ENCODE peak calls at places on chromosomes 11 and 22, in ten cellular contexts. T is fibroblast of gingiva; D is iPS DF 6.9; R is cardiac fibroblast; G is CD8-positive, alpha-beta memory T cell; E is NCI-H345; V is GM12892; C is T-cell; K is NCI-H774; P is NAMALWA. I is an unnamed sample.

GRCh38 chr11:126072141-126072741 is 9.6 kb upstream of the CDON start:
- DNase-seq in T (no peak), D (no peak), R (no peak), G (no peak), E (no peak), V (no peak), C (no peak), K (no peak), P (no peak), I (no peak)

GRCh38 chr11:77340501-77340900 is 39.0 kb upstream of the GDPD4 start:
- DNase-seq in T (no peak), D (no peak), R (peak), G (no peak), E (no peak), V (no peak), C (no peak), K (no peak), P (no peak), I (no peak)

GRCh38 chr22:41856484-41856883 is 23.6 kb downstream of the SREBF2 start:
- DNase-seq in T (no peak), D (no peak), R (no peak), G (no peak), E (no peak), V (no peak), C (no peak), K (no peak), P (no peak), I (no peak)

GRCh38 chr11:44938066-44938691 is 12.5 kb downstream of the TP53I11 start:
- DNase-seq in T (no peak), D (no peak), R (no peak), G (no peak), E (no peak), V (no peak), C (no peak), K (no peak), P (no peak), I (no peak)

GRCh38 chr11:8247312-8247711 is 16.4 kb downstream of the LMO1 start:
- DNase-seq in T (no peak), D (no peak), R (no peak), G (no peak), E (peak), V (no peak), C (no peak), K (no peak), P (peak), I (no peak)

GRCh38 chr11:76769645-76770586 is 13.2 kb upstream of the TSKU start:
- DNase-seq in T (no peak), D (no peak), R (no peak), G (no peak), E (no peak), V (no peak), C (no peak), K (no peak), P (no peak), I (no peak)

GRCh38 chr11:9046376-9046775 is 42.6 kb upstream of the NRIP3 start:
- DNase-seq in T (no peak), D (no peak), R (no peak), G (no peak), E (no peak), V (no peak), C (no peak), K (no peak), P (no peak), I (no peak)

GRCh38 chr22:39244496-39245129 is at the start of gene PDGFB:
- DNase-seq in T (no peak), D (no peak), R (peak), G (no peak), E (peak), V (no peak), C (no peak), K (peak), P (no peak), I (no peak)

GRCh38 chr11:131108780-131109179 is 192.5 kb upstream of the SNX19 start:
- DNase-seq in T (no peak), D (no peak), R (no peak), G (no peak), E (no peak), V (no peak), C (no peak), K (no peak), P (no peak), I (no peak)

GRCh38 chr11:34585870-34586654 is 34.8 kb upstream of the EHF start:
- DNase-seq in T (peak), D (peak), R (peak), G (no peak), E (peak), V (no peak), C (no peak), K (peak), P (peak), I (no peak)

GRCh38 chr11:73140213-73141030 is 1.7 kb downstream of the FCHSD2 start:
- DNase-seq in T (peak), D (no peak), R (peak), G (no peak), E (peak), V (no peak), C (no peak), K (no peak), P (peak), I (peak)

GRCh38 chr11:134943544-134943943 is 531.5 kb upstream of the B3GAT1 start:
- DNase-seq in T (no peak), D (no peak), R (no peak), G (no peak), E (no peak), V (no peak), C (no peak), K (no peak), P (no peak), I (no peak)

GRCh38 chr11:70695086-70695960 is 297.0 kb downstream of the CTTN start:
- DNase-seq in T (peak), D (no peak), R (no peak), G (no peak), E (no peak), V (no peak), C (no peak), K (no peak), P (no peak), I (no peak)

GRCh38 chr22:24496234-24496633 is 1.1 kb downstream of the UPB1 start:
- DNase-seq in T (no peak), D (no peak), R (no peak), G (no peak), E (no peak), V (no peak), C (no peak), K (no peak), P (no peak), I (no peak)